ENCODE peak calls at places on chromosome 4, in five cellular contexts. One of them, this sample, is unnamed.

GRCh38 chr4:41212221-41213203 is 1.8 kb downstream of the APBB2 start:
- DNase-seq in dermis microvascular lymphatic vessel endothelial cell: peak
- DNase-seq in HAP-1: peak
- DNase-seq in T-helper 1 cell: no peak
- DNase-seq in hippocampal formation: peak
- DNase-seq in this sample: no peak

GRCh38 chr4:48081196-48081595 is 52.9 kb downstream of the TXK start:
- DNase-seq in hippocampal formation: no peak
- DNase-seq in T-helper 1 cell: no peak
- DNase-seq in HAP-1: no peak
- DNase-seq in dermis microvascular lymphatic vessel endothelial cell: no peak
- DNase-seq in this sample: no peak

GRCh38 chr4:26787461-26788340 is 72.9 kb upstream of the STIM2 start:
- DNase-seq in T-helper 1 cell: no peak
- DNase-seq in HAP-1: peak
- DNase-seq in dermis microvascular lymphatic vessel endothelial cell: peak
- DNase-seq in hippocampal formation: no peak
- DNase-seq in this sample: no peak

GRCh38 chr4:151599876-151600275 is 160.9 kb downstream of the GATB start:
- DNase-seq in T-helper 1 cell: no peak
- DNase-seq in dermis microvascular lymphatic vessel endothelial cell: no peak
- DNase-seq in hippocampal formation: no peak
- DNase-seq in HAP-1: no peak
- DNase-seq in this sample: no peak

GRCh38 chr4:23324291-23324690 is 565.6 kb downstream of the PPARGC1A start:
- DNase-seq in T-helper 1 cell: no peak
- DNase-seq in dermis microvascular lymphatic vessel endothelial cell: no peak
- DNase-seq in HAP-1: no peak
- DNase-seq in hippocampal formation: no peak
- DNase-seq in this sample: no peak

GRCh38 chr4:111836601-111837000 is 308.7 kb upstream of the FAM241A start:
- DNase-seq in T-helper 1 cell: no peak
- DNase-seq in dermis microvascular lymphatic vessel endothelial cell: no peak
- DNase-seq in hippocampal formation: no peak
- DNase-seq in HAP-1: no peak
- DNase-seq in this sample: no peak

GRCh38 chr4:162503868-162504267 is 340.1 kb upstream of the FSTL5 start:
- DNase-seq in dermis microvascular lymphatic vessel endothelial cell: no peak
- DNase-seq in T-helper 1 cell: no peak
- DNase-seq in HAP-1: no peak
- DNase-seq in hippocampal formation: no peak
- DNase-seq in this sample: no peak

GRCh38 chr4:24547979-24548378 is 36.4 kb downstream of the DHX15 start:
- DNase-seq in HAP-1: no peak
- DNase-seq in T-helper 1 cell: no peak
- DNase-seq in hippocampal formation: no peak
- DNase-seq in dermis microvascular lymphatic vessel endothelial cell: no peak
- DNase-seq in this sample: no peak

GRCh38 chr4:30073001-30073710 is 647.0 kb upstream of the PCDH7 start:
- DNase-seq in HAP-1: no peak
- DNase-seq in hippocampal formation: no peak
- DNase-seq in T-helper 1 cell: no peak
- DNase-seq in dermis microvascular lymphatic vessel endothelial cell: no peak
- DNase-seq in this sample: no peak

This sample was measured in substantia nigra.